ENCODE peak calls at places on chromosome 14, in four cellular contexts. A is GM23248; E is upper lobe of right lung; D is naive thymus-derived CD4-positive, alpha-beta T cell. I is an unnamed sample. For H3K36me3, the result is how much of the 10 kb centered on the place peaks cover.

GRCh38 chr14:100736269-100737180 is 9.8 kb downstream of the DLK1 start:
- DNase-seq in A (no peak), E (peak), D (no peak), I (no peak)

GRCh38 chr14:84707830-84708229 is 822.1 kb upstream of the FLRT2 start:
- DNase-seq in A (no peak), E (no peak), D (no peak), I (no peak)

GRCh38 chr14:50333010-50333409 is 20.9 kb downstream of the DMAC2L start:
- DNase-seq in A (peak), E (no peak), D (no peak), I (no peak)

GRCh38 chr14:96221841-96222240 is 17.2 kb downstream of the BDKRB2 start:
- DNase-seq in A (no peak), E (no peak), D (no peak), I (no peak)

GRCh38 chr14:28773917-28774691 is 7.5 kb downstream of the FOXG1 start:
- DNase-seq in A (peak), E (no peak), D (no peak), I (no peak)

GRCh38 chr14:83777516-83777915 is 1752.4 kb upstream of the FLRT2 start:
- DNase-seq in A (no peak), E (no peak), D (no peak), I (no peak)

GRCh38 chr14:72810201-72810600 is 83.7 kb downstream of the DPF3 start:
- DNase-seq in A (peak), E (no peak), D (peak), I (peak)

GRCh38 chr14:32307881-32308582 is 21.1 kb upstream of the AKAP6 start:
- DNase-seq in A (no peak), E (no peak), D (no peak), I (no peak)

GRCh38 chr14:32366256-32366655 is 37.2 kb downstream of the AKAP6 start:
- DNase-seq in A (peak), E (no peak), D (no peak), I (no peak)

GRCh38 chr14:102907980-102908730 is 14.3 kb upstream of the AMN start:
- DNase-seq in A (no peak), E (no peak), D (no peak), I (no peak)

GRCh38 chr14:54929556-54929955 is 26.9 kb upstream of the GCH1 start:
- DNase-seq in A (no peak), E (no peak), D (no peak), I (no peak)

GRCh38 chr14:104436047-104436531 is 143.5 kb upstream of the C14orf180 start:
- DNase-seq in A (peak), E (peak), D (no peak), I (no peak)

GRCh38 chr14:50964683-50965390 is 20.6 kb upstream of the PYGL start:
- DNase-seq in A (peak), E (no peak), D (no peak), I (no peak)

GRCh38 chr14:71803539-71804260 is 128.5 kb upstream of the RGS6 start:
- DNase-seq in A (peak), E (no peak), D (no peak), I (no peak)

GRCh38 chr14:101557811-101558738 is 3.2 kb upstream of the DIO3 start:
- DNase-seq in A (peak), E (no peak), D (no peak), I (no peak)

GRCh38 chr14:73243748-73244147 is 6.4 kb downstream of the PAPLN start:
- DNase-seq in A (no peak), E (no peak), D (no peak), I (no peak)

DNA sequence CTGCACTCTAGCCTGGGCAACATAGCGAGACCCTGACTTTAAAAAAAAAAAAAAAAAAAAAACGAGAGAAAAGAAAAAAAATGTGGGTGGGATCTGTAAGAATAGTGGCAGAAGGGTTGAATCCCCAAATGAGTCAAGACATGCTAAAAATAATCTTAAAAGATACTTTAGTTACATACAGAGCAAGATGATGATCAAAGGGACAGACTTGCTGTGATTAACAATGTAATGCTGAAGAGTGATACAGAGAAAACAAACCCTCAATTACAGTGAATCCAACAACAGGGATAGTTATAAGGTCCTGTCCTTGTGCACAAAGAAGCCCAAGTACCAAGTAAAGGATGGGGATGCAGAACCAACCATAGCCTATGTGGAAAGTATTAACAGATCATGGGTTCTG is 80.3 kb downstream of the DCAF5 start:
- DNase-seq in A (no peak), E (no peak), D (no peak), I (no peak)
- H3K36me3 ChIP-seq in A (under half), E (under half), D (half or more), I (under half)

DNA sequence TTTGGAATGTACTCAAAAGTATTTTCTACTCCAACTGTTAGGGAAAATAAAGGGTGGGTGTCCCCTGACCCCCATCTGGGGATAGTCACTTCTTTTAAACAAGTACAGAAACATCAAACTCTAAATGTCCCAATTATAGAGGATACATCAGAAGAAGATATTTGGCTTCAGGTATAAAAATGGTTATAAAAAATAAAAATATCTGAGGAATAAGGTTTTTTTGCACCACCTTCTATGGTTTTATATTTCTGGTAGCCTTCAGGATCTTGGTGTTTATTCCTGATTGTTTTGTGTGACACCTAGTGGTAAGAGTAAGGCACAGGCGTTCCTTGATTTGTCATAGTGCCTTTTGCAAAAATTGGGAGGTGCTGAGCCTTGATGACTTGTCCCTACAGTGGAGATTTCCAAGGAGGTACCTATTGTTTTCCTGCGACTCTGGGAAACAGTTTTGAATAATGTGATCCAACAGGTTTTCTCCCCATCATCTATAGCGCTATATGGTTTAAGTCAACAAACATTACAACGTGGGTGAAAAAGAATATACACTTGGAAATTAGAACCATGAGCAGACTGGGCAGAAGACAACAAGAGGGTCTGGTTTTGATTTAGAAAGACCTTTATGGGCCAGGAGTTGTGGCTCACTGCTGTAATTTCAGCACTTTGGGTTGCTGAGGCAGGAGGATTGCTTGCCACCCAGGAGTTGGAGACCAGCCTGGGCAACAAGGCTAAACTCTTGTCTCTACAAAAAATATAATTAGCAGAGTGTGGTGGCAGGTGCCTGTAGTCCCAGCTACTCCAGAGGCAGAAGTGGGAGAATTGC is 2.5 kb upstream of the NFKBIA start:
- DNase-seq in A (peak), E (no peak), D (peak), I (peak)
- H3K4me3 ChIP-seq in A (no peak), E (no peak), D (no peak), I (no peak)

DNA sequence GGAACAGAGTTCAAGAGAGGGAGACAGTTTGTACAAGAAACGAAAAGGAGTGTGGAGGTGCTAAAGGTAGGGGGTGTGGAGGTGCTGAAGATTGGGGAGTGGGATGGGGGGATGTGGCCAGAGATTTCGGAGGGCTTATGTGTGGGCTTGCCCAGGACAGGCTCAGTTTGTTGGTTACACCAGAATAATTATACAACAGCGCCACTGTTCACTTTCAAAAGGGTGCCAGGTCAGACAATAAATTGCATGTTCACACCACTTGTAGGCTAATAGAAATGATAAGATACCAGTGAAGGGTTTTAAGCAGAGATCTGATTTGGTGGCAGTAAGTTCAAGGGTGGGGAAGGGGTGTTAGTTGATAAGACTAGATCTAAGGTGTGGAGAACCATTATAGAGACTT is 75.3 kb downstream of the PRKCH start:
- DNase-seq in A (no peak), E (no peak), D (no peak), I (no peak)
- H3K27ac ChIP-seq in A (no peak), E (no peak), D (peak), I (peak)

GRCh38 chr14:64674829-64675228 is 29.4 kb upstream of the PLEKHG3 start:
- DNase-seq in A (no peak), E (no peak), D (no peak), I (no peak)
- H3K36me3 ChIP-seq in A (under half), E (under half), D (under half), I (under half)

DNA sequence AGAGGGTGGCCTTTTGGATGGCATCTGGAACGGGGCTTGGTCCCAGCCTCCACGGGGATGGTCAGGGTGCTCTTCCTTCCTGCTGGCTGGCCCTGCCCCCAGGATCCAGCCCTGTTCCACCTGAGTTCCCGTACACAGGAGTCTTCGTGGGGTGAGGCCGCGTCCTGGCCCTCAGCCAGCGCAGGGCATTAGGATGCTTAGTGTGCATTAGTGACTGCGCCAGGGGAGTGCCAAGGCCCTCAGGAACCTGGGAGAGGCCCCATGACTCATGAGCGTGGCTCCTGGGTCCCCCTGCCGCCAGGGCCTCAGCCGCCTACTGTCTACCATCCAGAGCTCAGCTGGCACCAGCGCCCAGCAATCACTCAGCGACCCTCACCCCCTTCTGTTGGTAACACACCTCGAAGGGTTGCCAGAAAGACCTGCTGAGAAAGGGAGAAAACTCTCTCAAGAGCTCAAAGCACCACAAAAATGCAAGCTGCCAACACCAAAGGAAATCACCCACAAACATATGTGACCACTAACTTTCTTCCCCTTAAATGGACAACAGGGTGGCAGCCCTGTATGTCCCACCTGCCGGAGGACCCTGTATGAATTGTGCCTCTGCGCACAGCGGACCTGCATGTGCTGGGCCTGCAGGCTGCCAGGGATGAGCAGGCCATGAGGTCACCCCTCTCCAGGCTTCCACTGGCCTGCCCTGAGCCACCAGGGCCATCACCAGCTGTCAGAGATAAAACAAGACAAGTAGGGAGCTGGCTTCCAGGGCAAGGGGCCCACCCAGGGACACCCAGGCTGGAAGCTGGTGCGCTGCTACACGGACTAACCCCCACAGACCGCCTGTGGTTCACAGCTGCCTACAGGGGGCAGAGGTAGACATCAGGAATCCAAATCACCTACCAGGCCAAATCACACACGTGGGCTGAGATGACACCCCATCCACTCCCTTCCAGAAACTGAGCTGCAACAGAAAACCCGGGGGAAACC is 28.7 kb downstream of the CCDC85C start:
- DNase-seq in A (peak), E (peak), D (no peak), I (no peak)
- H3K4me3 ChIP-seq in A (no peak), E (no peak), D (no peak), I (no peak)

DNA sequence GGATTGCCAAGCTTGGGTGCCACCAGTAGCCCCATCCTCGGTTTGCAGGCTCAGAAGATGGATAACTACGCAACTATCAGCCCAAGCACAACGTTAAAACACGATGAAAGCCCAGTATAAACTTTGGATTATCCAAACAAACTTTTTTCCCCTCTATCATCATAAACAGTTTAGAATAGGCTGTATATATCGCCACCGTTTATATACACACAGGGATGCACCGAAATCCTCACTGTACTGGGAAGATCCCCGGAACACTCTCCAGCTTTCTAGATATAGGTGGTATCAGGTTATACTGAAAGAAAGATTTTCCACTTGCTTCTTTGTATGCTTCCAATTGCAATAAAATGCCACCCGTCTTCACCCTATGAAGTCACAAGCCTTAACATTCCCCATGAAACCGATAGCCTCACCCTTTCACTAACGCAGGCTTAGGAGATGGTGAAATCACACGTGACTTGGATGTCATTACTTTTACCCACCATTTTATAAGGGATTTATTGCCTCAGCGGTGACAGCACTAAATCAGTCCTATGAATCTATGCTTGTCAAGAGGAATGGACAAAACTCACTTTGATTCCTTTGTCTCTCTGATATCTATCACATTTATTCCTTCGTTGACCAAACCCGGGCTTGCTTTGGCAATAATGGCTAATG is 207.6 kb upstream of the FOXN3 start:
- DNase-seq in A (no peak), E (no peak), D (no peak), I (no peak)
- H3K27ac ChIP-seq in A (no peak), E (no peak), D (no peak), I (no peak)

GRCh38 chr14:45112886-45113772 is 21.2 kb downstream of the FKBP3 start:
- DNase-seq in A (peak), E (no peak), D (no peak), I (no peak)

GRCh38 chr14:45120109-45120508 is 14.2 kb downstream of the FKBP3 start:
- DNase-seq in A (no peak), E (no peak), D (no peak), I (no peak)

GRCh38 chr14:45114327-45114726 is 20.0 kb downstream of the FKBP3 start:
- DNase-seq in A (no peak), E (no peak), D (no peak), I (no peak)

GRCh38 chr14:45118594-45118993 is 15.7 kb downstream of the FKBP3 start:
- DNase-seq in A (no peak), E (no peak), D (no peak), I (no peak)
- H3K36me3 ChIP-seq in A (half or more), E (half or more), D (half or more), I (under half)

GRCh38 chr14:66496911-66497310 is 10.7 kb downstream of the CCDC196 start:
- DNase-seq in A (no peak), E (no peak), D (peak), I (no peak)

GRCh38 chr14:66493750-66494149 is 7.6 kb downstream of the CCDC196 start:
- DNase-seq in A (no peak), E (no peak), D (no peak), I (no peak)

GRCh38 chr14:66490143-66491111 is 4.3 kb downstream of the CCDC196 start:
- DNase-seq in A (no peak), E (no peak), D (no peak), I (no peak)

GRCh38 chr14:66496188-66496807 is 10.1 kb downstream of the CCDC196 start:
- DNase-seq in A (peak), E (no peak), D (no peak), I (no peak)

GRCh38 chr14:66495214-66496098 is 9.3 kb downstream of the CCDC196 start:
- DNase-seq in A (peak), E (no peak), D (peak), I (peak)
- H3K4me3 ChIP-seq in A (peak), E (peak), D (no peak), I (no peak)

I was measured in CD4-positive, alpha-beta memory T cell.